ENCODE peak calls at places on chromosomes 11 and 22, in four cellular contexts. One of them, this sample, is unnamed.

GRCh38 chr22:17980638-17981051 is 43.7 kb downstream of the MICAL3 start:
- DNase-seq in hepatocyte: peak; percentile 73
- DNase-seq in fibroblast of lung: peak; percentile 47
- DNase-seq in Karpas-422: no peak
- DNase-seq in this sample: no peak

GRCh38 chr22:21651521-21652009 is 9.5 kb downstream of the SDF2L1 start:
- DNase-seq in hepatocyte: no peak
- DNase-seq in fibroblast of lung: no peak
- DNase-seq in Karpas-422: peak; percentile 65
- DNase-seq in this sample: peak; percentile 18

GRCh38 chr11:101453682-101454081 is 130.1 kb downstream of the TRPC6 start:
- DNase-seq in hepatocyte: no peak
- DNase-seq in fibroblast of lung: no peak
- DNase-seq in Karpas-422: no peak
- DNase-seq in this sample: no peak

GRCh38 chr11:2084721-2085120 is 54.5 kb downstream of the IGF2 start:
- DNase-seq in hepatocyte: no peak
- DNase-seq in fibroblast of lung: no peak
- DNase-seq in Karpas-422: no peak
- DNase-seq in this sample: no peak

GRCh38 chr22:50085211-50085999 is at the start of gene MLC1:
- DNase-seq in hepatocyte: no peak
- DNase-seq in fibroblast of lung: peak; percentile 4
- DNase-seq in Karpas-422: no peak
- DNase-seq in this sample: no peak

GRCh38 chr11:29333993-29334780 is 682.6 kb downstream of the KCNA4 start:
- DNase-seq in hepatocyte: peak; percentile 55
- DNase-seq in fibroblast of lung: peak; percentile 67
- DNase-seq in Karpas-422: peak; percentile 81
- DNase-seq in this sample: peak; percentile 79

GRCh38 chr11:118789501-118790356 is 1.2 kb downstream of the DDX6 start:
- DNase-seq in hepatocyte: peak; percentile 45
- DNase-seq in fibroblast of lung: peak; percentile 28
- DNase-seq in Karpas-422: peak; percentile 49
- DNase-seq in this sample: peak; percentile 43

GRCh38 chr11:36432093-36432469 is 78.0 kb downstream of the TRAF6 start:
- DNase-seq in hepatocyte: no peak
- DNase-seq in fibroblast of lung: no peak
- DNase-seq in Karpas-422: no peak
- DNase-seq in this sample: no peak

GRCh38 chr11:95115597-95115996 is 26.0 kb downstream of the ENDOD1 start:
- DNase-seq in hepatocyte: no peak
- DNase-seq in fibroblast of lung: no peak
- DNase-seq in Karpas-422: no peak
- DNase-seq in this sample: no peak

GRCh38 chr11:115199501-115199900 is 304.7 kb downstream of the CADM1 start:
- DNase-seq in hepatocyte: no peak
- DNase-seq in fibroblast of lung: no peak
- DNase-seq in Karpas-422: no peak
- DNase-seq in this sample: peak; percentile 51

GRCh38 chr22:39920134-39920743 is 19.4 kb downstream of the GRAP2 start:
- DNase-seq in hepatocyte: no peak
- DNase-seq in fibroblast of lung: no peak
- DNase-seq in Karpas-422: no peak
- DNase-seq in this sample: no peak
- H3K4me2 ChIP-seq in hepatocyte: no peak overlapping the region
- H3K4me2 ChIP-seq in fibroblast of lung: no peak overlapping the region
- H3K4me2 ChIP-seq in Karpas-422: no peak overlapping the region
- H3K4me2 ChIP-seq in this sample: no peak overlapping the region

DNA sequence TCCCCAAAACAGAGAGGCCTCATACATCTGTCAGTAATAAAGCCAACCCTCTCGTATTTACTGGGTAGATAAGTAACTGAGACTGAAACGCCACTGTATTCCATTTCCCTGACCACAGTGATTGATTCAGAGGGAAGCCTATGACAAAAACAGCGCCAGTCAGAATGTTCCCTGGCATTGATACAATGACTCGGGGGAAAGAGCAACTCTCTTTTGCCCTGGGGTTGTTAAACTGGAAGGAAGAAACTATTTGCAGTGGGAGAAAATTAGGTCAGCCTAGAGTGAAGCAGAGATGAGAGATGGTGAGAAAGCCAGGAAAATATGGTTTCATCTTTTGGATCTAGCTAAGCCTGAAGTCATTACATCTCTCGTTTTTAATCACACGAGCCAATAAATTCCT is 48.6 kb upstream of the RBFOX2 start:
- DNase-seq in hepatocyte: no peak
- DNase-seq in fibroblast of lung: no peak
- DNase-seq in Karpas-422: no peak
- DNase-seq in this sample: no peak
- H3K4me2 ChIP-seq in hepatocyte: no peak overlapping the region
- H3K4me2 ChIP-seq in fibroblast of lung: no peak overlapping the region
- H3K4me2 ChIP-seq in Karpas-422: no peak overlapping the region
- H3K4me2 ChIP-seq in this sample: no peak overlapping the region

DNA sequence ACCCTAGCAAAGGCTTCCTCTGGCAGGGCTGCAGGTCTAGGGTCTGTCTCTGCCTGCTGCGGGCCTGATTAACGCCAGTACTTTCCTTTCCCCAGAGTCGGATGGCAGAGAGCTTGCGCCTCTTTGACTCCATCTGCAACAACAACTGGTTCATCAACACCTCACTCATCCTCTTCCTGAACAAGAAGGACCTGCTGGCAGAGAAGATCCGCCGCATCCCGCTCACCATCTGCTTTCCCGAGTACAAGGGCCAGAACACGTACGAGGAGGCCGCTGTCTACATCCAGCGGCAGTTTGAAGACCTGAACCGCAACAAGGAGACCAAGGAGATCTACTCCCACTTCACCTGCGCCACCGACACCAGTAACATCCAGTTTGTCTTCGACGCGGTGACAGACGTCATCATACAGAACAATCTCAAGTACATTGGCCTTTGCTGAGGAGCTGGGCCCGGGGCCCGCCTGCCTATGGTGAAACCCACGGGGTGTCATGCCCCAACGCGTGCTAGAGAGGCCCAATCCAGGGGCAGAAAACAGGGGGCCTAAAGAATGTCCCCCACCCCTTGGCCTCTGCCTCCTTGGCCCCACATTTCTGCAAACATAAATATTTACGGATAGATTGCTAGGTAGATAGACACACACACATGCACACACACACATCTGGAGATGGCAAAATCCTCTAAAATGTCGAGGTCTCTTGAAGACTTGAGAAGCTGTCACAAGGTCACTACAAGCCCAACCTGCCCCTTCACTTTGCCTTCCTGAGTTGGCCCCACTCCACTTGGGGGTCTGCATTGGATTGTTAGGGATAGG is 18.6 kb downstream of the RSPH14 start:
- DNase-seq in hepatocyte: no peak
- DNase-seq in fibroblast of lung: no peak
- DNase-seq in Karpas-422: no peak
- DNase-seq in this sample: no peak
- H3K4me2 ChIP-seq in hepatocyte: no peak overlapping the region
- H3K4me2 ChIP-seq in fibroblast of lung: no peak overlapping the region
- H3K4me2 ChIP-seq in Karpas-422: no peak overlapping the region
- H3K4me2 ChIP-seq in this sample: no peak overlapping the region

GRCh38 chr22:29788339-29789279 is 21.4 kb downstream of the UQCR10 start:
- DNase-seq in hepatocyte: no peak
- DNase-seq in fibroblast of lung: no peak
- DNase-seq in Karpas-422: no peak
- DNase-seq in this sample: no peak

GRCh38 chr22:29790061-29790460 is 22.9 kb downstream of the UQCR10 start:
- DNase-seq in hepatocyte: no peak
- DNase-seq in fibroblast of lung: no peak
- DNase-seq in Karpas-422: no peak
- DNase-seq in this sample: no peak

GRCh38 chr22:29786026-29786425 is 18.9 kb downstream of the UQCR10 start:
- DNase-seq in hepatocyte: no peak
- DNase-seq in fibroblast of lung: no peak
- DNase-seq in Karpas-422: no peak
- DNase-seq in this sample: no peak

GRCh38 chr22:29784451-29785361 is 17.5 kb downstream of the UQCR10 start:
- DNase-seq in hepatocyte: no peak
- DNase-seq in fibroblast of lung: peak; percentile 37
- DNase-seq in Karpas-422: no peak
- DNase-seq in this sample: no peak

DNA sequence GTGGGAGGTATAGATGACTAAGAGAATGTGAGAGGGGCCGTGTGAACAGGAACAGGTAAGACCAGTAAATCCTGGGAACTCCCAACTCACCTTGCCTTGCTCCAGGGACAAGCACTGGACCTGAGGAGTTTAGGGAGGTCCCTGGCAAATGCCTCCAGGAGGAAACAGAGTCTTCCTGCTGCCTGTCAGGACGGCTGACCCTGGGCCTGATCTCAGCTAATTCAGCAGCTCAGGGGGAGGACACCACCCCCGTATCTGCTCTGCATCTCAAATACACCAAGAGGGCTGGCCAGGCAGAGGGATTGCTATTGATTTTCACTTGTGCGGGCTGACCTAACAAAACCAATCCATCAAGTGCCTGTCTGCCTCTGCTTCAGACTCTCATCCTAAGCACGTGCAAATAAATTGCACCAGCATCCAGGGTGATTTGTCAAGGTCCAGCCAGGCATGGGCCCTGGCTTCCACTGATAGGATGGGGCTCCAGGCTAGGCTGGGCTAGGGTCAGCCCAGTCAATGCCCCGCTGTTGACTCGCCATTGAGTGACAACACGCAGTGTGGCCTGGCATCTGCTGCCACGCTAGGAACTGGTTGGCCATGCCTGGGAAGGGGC is 20.3 kb downstream of the UQCR10 start:
- DNase-seq in hepatocyte: peak; percentile 32
- DNase-seq in fibroblast of lung: no peak
- DNase-seq in Karpas-422: no peak
- DNase-seq in this sample: no peak
- H3K4me2 ChIP-seq in hepatocyte: no peak overlapping the region
- H3K4me2 ChIP-seq in fibroblast of lung: no peak overlapping the region
- H3K4me2 ChIP-seq in Karpas-422: no peak overlapping the region
- H3K4me2 ChIP-seq in this sample: no peak overlapping the region

GRCh38 chr11:61485080-61485479 is 23.5 kb upstream of the LRRC10B start:
- DNase-seq in hepatocyte: no peak
- DNase-seq in fibroblast of lung: no peak
- DNase-seq in Karpas-422: no peak
- DNase-seq in this sample: no peak
- H3K4me2 ChIP-seq in hepatocyte: no peak overlapping the region
- H3K4me2 ChIP-seq in fibroblast of lung: no peak overlapping the region
- H3K4me2 ChIP-seq in Karpas-422: no peak overlapping the region
- H3K4me2 ChIP-seq in this sample: no peak overlapping the region

GRCh38 chr11:27355575-27356104 is 7.4 kb downstream of the CCDC34 start:
- DNase-seq in hepatocyte: no peak
- DNase-seq in fibroblast of lung: no peak
- DNase-seq in Karpas-422: no peak
- DNase-seq in this sample: no peak

GRCh38 chr11:27354359-27354965 is 8.6 kb downstream of the CCDC34 start:
- DNase-seq in hepatocyte: no peak
- DNase-seq in fibroblast of lung: no peak
- DNase-seq in Karpas-422: no peak
- DNase-seq in this sample: no peak

GRCh38 chr11:27356624-27357222 is 6.3 kb downstream of the CCDC34 start:
- DNase-seq in hepatocyte: no peak
- DNase-seq in fibroblast of lung: no peak
- DNase-seq in Karpas-422: no peak
- DNase-seq in this sample: no peak

GRCh38 chr11:27358306-27358705 is 4.7 kb downstream of the CCDC34 start:
- DNase-seq in hepatocyte: no peak
- DNase-seq in fibroblast of lung: peak; percentile 38
- DNase-seq in Karpas-422: no peak
- DNase-seq in this sample: peak; percentile 41

GRCh38 chr11:27357250-27357649 is 5.8 kb downstream of the CCDC34 start:
- DNase-seq in hepatocyte: no peak
- DNase-seq in fibroblast of lung: no peak
- DNase-seq in Karpas-422: no peak
- DNase-seq in this sample: no peak
- H3K4me2 ChIP-seq in hepatocyte: no peak overlapping the region
- H3K4me2 ChIP-seq in fibroblast of lung: no peak overlapping the region
- H3K4me2 ChIP-seq in Karpas-422: no peak overlapping the region
- H3K4me2 ChIP-seq in this sample: no peak overlapping the region

GRCh38 chr22:38748487-38749136 is 7.2 kb downstream of the SUN2 start:
- DNase-seq in hepatocyte: no peak
- DNase-seq in fibroblast of lung: no peak
- DNase-seq in Karpas-422: no peak
- DNase-seq in this sample: no peak
- H3K4me2 ChIP-seq in hepatocyte: no peak overlapping the region
- H3K4me2 ChIP-seq in fibroblast of lung: no peak overlapping the region
- H3K4me2 ChIP-seq in Karpas-422: no peak overlapping the region
- H3K4me2 ChIP-seq in this sample: no peak overlapping the region

GRCh38 chr11:126791446-126791845 is 209.1 kb downstream of the KIRREL3 start:
- DNase-seq in hepatocyte: no peak
- DNase-seq in fibroblast of lung: no peak
- DNase-seq in Karpas-422: no peak
- DNase-seq in this sample: no peak
- H3K4me2 ChIP-seq in hepatocyte: no peak overlapping the region
- H3K4me2 ChIP-seq in fibroblast of lung: no peak overlapping the region
- H3K4me2 ChIP-seq in Karpas-422: no peak overlapping the region
- H3K4me2 ChIP-seq in this sample: no peak overlapping the region